ENCODE peak calls at places on chromosomes 3 and 15, in nine cellular contexts. B is RWPE2, M is testis, U is lower leg skin, Q is pancreas, I is GM12878, V is IMR-90, P is OCI-LY7, R is endothelial cell. L is an unnamed sample.
A peak's percentile ranks its signal among the peaks of the same experiment; 100 is the strongest.

GRCh38 chr3:104031598-104031997 is 1335.1 kb upstream of the ALCAM start:
- DNase-seq in R (no peak), I (no peak), P (no peak), V (no peak), U (no peak), B (no peak), M (no peak), Q (no peak), L (no peak)

GRCh38 chr3:20215636-20216035 is 29.6 kb upstream of the SGO1 start:
- DNase-seq in M (no peak), I (no peak), R (no peak), P (no peak), Q (no peak), V (no peak), U (no peak), B (no peak), L (no peak)

GRCh38 chr3:71160800-71161546 is 422.6 kb downstream of the FOXP1 start:
- DNase-seq in M (no peak), P (peak; percentile 11), R (no peak), V (peak; percentile 92), B (no peak), Q (no peak), I (no peak), U (no peak), L (no peak)

GRCh38 chr3:73571238-73571741 is 53.5 kb downstream of the PDZRN3 start:
- DNase-seq in R (no peak), M (no peak), I (no peak), Q (no peak), U (no peak), P (no peak), B (no peak), V (no peak), L (no peak)

GRCh38 chr3:66076861-66077495 is 38.3 kb upstream of the MAGI1 start:
- DNase-seq in M (peak; percentile 17), V (peak; percentile 47), P (no peak), I (no peak), B (no peak), R (no peak), U (no peak), Q (no peak), L (no peak)

GRCh38 chr15:28977377-28978010 is 91.7 kb downstream of the APBA2 start:
- DNase-seq in U (no peak), Q (peak; percentile 40), M (no peak), R (no peak), P (no peak), V (peak; percentile 98), I (no peak), B (peak; percentile 95), L (no peak)

GRCh38 chr3:159252274-159252673 is 450.4 kb downstream of the MFSD1 start:
- DNase-seq in U (no peak), V (no peak), P (no peak), Q (no peak), R (no peak), M (no peak), I (no peak), B (no peak), L (no peak)

GRCh38 chr3:11240496-11240895 is 31.7 kb upstream of the ATG7 start:
- DNase-seq in R (no peak), B (no peak), P (no peak), V (no peak), U (no peak), M (no peak), Q (no peak), I (no peak), L (no peak)

GRCh38 chr3:65873028-65873427 is 165.7 kb downstream of the MAGI1 start:
- DNase-seq in P (no peak), M (peak; percentile 75), I (no peak), Q (no peak), U (no peak), R (no peak), B (no peak), V (no peak), L (no peak)

GRCh38 chr15:101570238-101570637 is 80.7 kb upstream of the PCSK6 start:
- DNase-seq in R (no peak), M (no peak), I (no peak), V (no peak), Q (no peak), B (no peak), U (no peak), P (no peak), L (no peak)

GRCh38 chr3:22189616-22190015 is 438.6 kb upstream of the ZNF385D start:
- DNase-seq in V (no peak), I (no peak), R (no peak), M (no peak), B (no peak), U (no peak), Q (no peak), P (no peak), L (no peak)

GRCh38 chr3:20760981-20761380 is 575.0 kb upstream of the SGO1 start:
- DNase-seq in B (no peak), V (no peak), I (no peak), Q (no peak), P (no peak), M (no peak), U (no peak), R (no peak), L (no peak)

GRCh38 chr3:29649815-29650547 is 369.1 kb downstream of the RBMS3 start:
- DNase-seq in M (peak; percentile 20), U (no peak), R (no peak), V (peak; percentile 75), B (no peak), P (no peak), Q (peak; percentile 16), I (peak; percentile 44), L (no peak)

GRCh38 chr3:106514431-106514830 is 645.6 kb upstream of the CBLB start:
- DNase-seq in V (no peak), B (no peak), R (no peak), P (no peak), U (no peak), I (no peak), M (no peak), Q (no peak), L (no peak)

GRCh38 chr3:36792342-36792741 is 28.0 kb upstream of the DCLK3 start:
- DNase-seq in M (no peak), R (peak; percentile 54), I (no peak), Q (no peak), U (no peak), P (peak; percentile 51), V (peak; percentile 24), B (no peak), L (peak; percentile 40)

GRCh38 chr15:62165029-62165792 is at the start of gene C2CD4B:
- DNase-seq in P (no peak), B (peak; percentile 78), I (no peak), U (no peak), V (no peak), Q (peak; percentile 93), M (no peak), R (peak; percentile 73), L (peak; percentile 40)

GRCh38 chr15:78076231-78077052 is 1.1 kb downstream of the TBC1D2B start:
- DNase-seq in M (peak; percentile 27), R (no peak), U (no peak), B (no peak), I (no peak), Q (no peak), P (no peak), V (no peak), L (peak; percentile 51)

GRCh38 chr3:107315136-107315535 is 62.1 kb upstream of the CCDC54 start:
- DNase-seq in V (peak; percentile 5), B (no peak), U (no peak), I (no peak), P (no peak), R (no peak), Q (no peak), M (no peak), L (no peak)

GRCh38 chr15:73965094-73965729 is 26.9 kb downstream of the STOML1 start:
- DNase-seq in P (peak; percentile 16), B (peak; percentile 56), V (no peak), R (peak; percentile 35), U (no peak), M (no peak), I (no peak), Q (no peak), L (peak; percentile 76)
- TF ChIP-seq CTCF in P (peak; percentile 69), B (peak; percentile 94), V (no peak), R (peak; percentile 7), U (no peak), M (no peak), I (no peak), Q (no peak), L (peak; percentile 66)

GRCh38 chr3:57176045-57176444 is 10.9 kb upstream of the IL17RD start:
- DNase-seq in U (no peak), I (no peak), R (no peak), Q (no peak), M (no peak), V (no peak), B (no peak), P (no peak), L (no peak)

GRCh38 chr3:57184516-57184915 is 15.3 kb downstream of the HESX1 start:
- DNase-seq in V (no peak), U (no peak), I (no peak), P (no peak), B (no peak), R (no peak), M (no peak), Q (no peak), L (no peak)

GRCh38 chr3:57179580-57180410 is 14.6 kb upstream of the IL17RD start:
- DNase-seq in Q (no peak), B (no peak), M (no peak), P (peak; percentile 47), I (no peak), R (no peak), U (no peak), V (peak; percentile 26), L (no peak)
- TF ChIP-seq CTCF in Q (no peak), B (peak; percentile 63), M (peak; percentile 19), P (peak; percentile 80), I (peak; percentile 50), R (no peak), U (no peak), V (peak; percentile 44), L (no peak)

DNA sequence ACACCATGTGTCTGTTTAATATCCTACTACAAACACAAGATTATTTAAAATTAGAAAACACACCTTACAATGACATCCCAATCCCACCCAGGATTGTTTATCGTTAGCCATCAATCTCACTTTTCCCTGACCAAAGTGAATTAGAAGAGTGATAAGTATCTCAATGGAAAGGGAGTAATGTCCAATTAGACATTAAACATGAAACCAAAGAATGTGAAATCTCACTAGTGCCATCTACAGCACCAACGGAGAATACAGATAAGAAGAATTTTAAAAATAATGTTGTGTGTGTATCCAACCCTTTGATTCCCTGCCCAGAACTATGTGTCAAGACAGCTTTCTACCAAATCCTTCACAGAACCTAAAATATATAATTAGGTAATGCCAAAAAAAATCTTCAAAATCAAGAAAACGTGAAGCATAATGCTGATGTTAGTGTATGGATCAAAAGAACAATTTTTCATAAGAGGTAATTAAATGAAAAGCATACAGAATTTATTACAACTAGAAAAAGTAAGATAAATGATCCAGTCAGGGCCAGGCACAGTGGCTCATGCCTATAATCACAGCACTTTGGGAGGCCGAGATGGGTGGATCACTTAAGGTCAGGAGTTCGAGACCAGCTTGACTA is 64.2 kb downstream of the SCAPER start:
- DNase-seq in B (no peak), Q (no peak), M (no peak), I (no peak), P (peak; percentile 34), U (no peak), R (no peak), V (peak; percentile 64), L (no peak)
- TF ChIP-seq CTCF in B (peak; percentile 97), Q (no peak), M (peak; percentile 12), I (peak; percentile 49), P (peak; percentile 84), U (no peak), R (peak; percentile 54), V (peak; percentile 69), L (peak; percentile 49)

GRCh38 chr3:12484198-12484982 is at the start of gene TSEN2:
- DNase-seq in I (peak; percentile 88), B (peak; percentile 90), Q (peak; percentile 90), V (peak; percentile 94), U (peak; percentile 87), R (peak; percentile 98), P (peak; percentile 97), M (peak; percentile 94), L (peak; percentile 96)
- TF ChIP-seq CTCF in I (no peak), B (peak; percentile 52), Q (no peak), V (peak; percentile 47), U (no peak), R (no peak), P (peak; percentile 31), M (no peak), L (no peak)